ENCODE peak calls at places on chromosomes 7 and 10, in six cellular contexts. C, B, Y, E, H and X are unnamed samples.

GRCh38 chr10:351770-352318 is 216.6 kb downstream of the ZMYND11 start:
- DNase-seq in C (no peak), Y (no peak), E (no peak), B (no peak), H (no peak), X (no peak)

GRCh38 chr7:55132890-55133551 is 114.2 kb downstream of the EGFR start:
- DNase-seq in B (peak; percentile 99), Y (peak; percentile 95), E (no peak), C (peak; percentile 49), H (peak; percentile 100), X (peak; percentile 100)

GRCh38 chr10:127151981-127152699 is 44.3 kb downstream of the INSYN2A start:
- DNase-seq in Y (no peak), B (peak; percentile 18), H (peak; percentile 55), E (no peak), C (peak; percentile 66), X (no peak)

GRCh38 chr10:36608251-36608650 is 517.1 kb upstream of the ANKRD30A start:
- DNase-seq in H (no peak), E (no peak), C (no peak), Y (peak; percentile 31), B (peak; percentile 12), X (no peak)

GRCh38 chr7:139560678-139561077 is 37.2 kb downstream of the CLEC2L start:
- DNase-seq in B (no peak), Y (no peak), C (no peak), H (no peak), E (no peak), X (no peak)

GRCh38 chr10:110006358-110007170 is 1.2 kb upstream of the ADD3 start:
- DNase-seq in H (no peak), C (peak; percentile 55), Y (peak; percentile 76), B (peak; percentile 53), E (peak; percentile 1), X (no peak)

GRCh38 chr10:117830832-117831231 is 215.9 kb downstream of the RAB11FIP2 start:
- DNase-seq in C (peak; percentile 30), H (no peak), B (no peak), E (no peak), Y (no peak), X (no peak)

GRCh38 chr7:5636914-5637313 is 144.5 kb downstream of the RNF216 start:
- DNase-seq in B (peak; percentile 81), C (no peak), Y (peak; percentile 89), E (no peak), H (peak; percentile 79), X (no peak)

GRCh38 chr7:22702516-22702915 is 24.5 kb upstream of the IL6 start:
- DNase-seq in C (no peak), Y (no peak), E (no peak), H (no peak), B (no peak), X (no peak)

GRCh38 chr7:143884978-143885559 is 16.9 kb downstream of the TCAF1 start:
- DNase-seq in Y (no peak), C (no peak), B (peak; percentile 73), E (no peak), H (peak; percentile 84), X (peak; percentile 26)